ENCODE peak calls at places on chromosomes 1 and 21, in nine cellular contexts. One of them, this sample, is unnamed.
A peak's percentile ranks its signal among the peaks of the same experiment; 100 is the strongest.

GRCh38 chr1:198320748-198321147 is 163.9 kb downstream of the NEK7 start:
- DNase-seq in effector memory CD4-positive, alpha-beta T cell: no peak
- DNase-seq in colonic mucosa: no peak
- DNase-seq in tibial artery: no peak
- DNase-seq in SK-N-SH: no peak
- DNase-seq in HAP-1: no peak
- DNase-seq in CD8-positive, alpha-beta T cell: no peak
- DNase-seq in MM.1S: no peak
- DNase-seq in body of pancreas: no peak
- DNase-seq in this sample: no peak

GRCh38 chr1:17198476-17199258 is 6.3 kb upstream of the PADI1 start:
- DNase-seq in effector memory CD4-positive, alpha-beta T cell: no peak
- DNase-seq in colonic mucosa: no peak
- DNase-seq in tibial artery: no peak
- DNase-seq in SK-N-SH: no peak
- DNase-seq in HAP-1: peak; percentile 3
- DNase-seq in CD8-positive, alpha-beta T cell: peak; percentile 2
- DNase-seq in MM.1S: no peak
- DNase-seq in body of pancreas: peak; percentile 1
- DNase-seq in this sample: no peak

GRCh38 chr1:219774386-219774785 is 154.0 kb downstream of the SLC30A10 start:
- DNase-seq in effector memory CD4-positive, alpha-beta T cell: no peak
- DNase-seq in colonic mucosa: no peak
- DNase-seq in tibial artery: no peak
- DNase-seq in SK-N-SH: no peak
- DNase-seq in HAP-1: no peak
- DNase-seq in CD8-positive, alpha-beta T cell: no peak
- DNase-seq in MM.1S: no peak
- DNase-seq in body of pancreas: no peak
- DNase-seq in this sample: no peak

GRCh38 chr1:227369102-227369760 is 50.9 kb upstream of the CDC42BPA start:
- DNase-seq in effector memory CD4-positive, alpha-beta T cell: no peak
- DNase-seq in colonic mucosa: no peak
- DNase-seq in tibial artery: no peak
- DNase-seq in SK-N-SH: no peak
- DNase-seq in HAP-1: no peak
- DNase-seq in CD8-positive, alpha-beta T cell: no peak
- DNase-seq in MM.1S: peak; percentile 95
- DNase-seq in body of pancreas: no peak
- DNase-seq in this sample: no peak

GRCh38 chr1:20366076-20366765 is 75.5 kb downstream of the VWA5B1 start:
- DNase-seq in effector memory CD4-positive, alpha-beta T cell: no peak
- DNase-seq in colonic mucosa: peak; percentile 51
- DNase-seq in tibial artery: no peak
- DNase-seq in SK-N-SH: peak; percentile 75
- DNase-seq in HAP-1: no peak
- DNase-seq in CD8-positive, alpha-beta T cell: no peak
- DNase-seq in MM.1S: no peak
- DNase-seq in body of pancreas: no peak
- DNase-seq in this sample: peak; percentile 25

GRCh38 chr1:244874974-244875579 is 10.7 kb upstream of the HNRNPU start:
- DNase-seq in effector memory CD4-positive, alpha-beta T cell: no peak
- DNase-seq in colonic mucosa: no peak
- DNase-seq in tibial artery: no peak
- DNase-seq in SK-N-SH: no peak
- DNase-seq in HAP-1: peak; percentile 48
- DNase-seq in CD8-positive, alpha-beta T cell: no peak
- DNase-seq in MM.1S: no peak
- DNase-seq in body of pancreas: no peak
- DNase-seq in this sample: no peak

GRCh38 chr1:214418380-214418779 is 133.0 kb downstream of the PTPN14 start:
- DNase-seq in effector memory CD4-positive, alpha-beta T cell: no peak
- DNase-seq in colonic mucosa: no peak
- DNase-seq in tibial artery: no peak
- DNase-seq in SK-N-SH: no peak
- DNase-seq in HAP-1: no peak
- DNase-seq in CD8-positive, alpha-beta T cell: no peak
- DNase-seq in MM.1S: peak; percentile 36
- DNase-seq in body of pancreas: no peak
- DNase-seq in this sample: no peak

GRCh38 chr1:184882649-184883303 is 91.5 kb downstream of the NIBAN1 start:
- DNase-seq in effector memory CD4-positive, alpha-beta T cell: no peak
- DNase-seq in colonic mucosa: no peak
- DNase-seq in tibial artery: peak; percentile 65
- DNase-seq in SK-N-SH: no peak
- DNase-seq in HAP-1: no peak
- DNase-seq in CD8-positive, alpha-beta T cell: no peak
- DNase-seq in MM.1S: no peak
- DNase-seq in body of pancreas: no peak
- DNase-seq in this sample: peak; percentile 35

GRCh38 chr1:28010979-28011378 is 51.2 kb downstream of the XKR8 start:
- DNase-seq in effector memory CD4-positive, alpha-beta T cell: no peak
- DNase-seq in colonic mucosa: no peak
- DNase-seq in tibial artery: no peak
- DNase-seq in SK-N-SH: no peak
- DNase-seq in HAP-1: no peak
- DNase-seq in CD8-positive, alpha-beta T cell: no peak
- DNase-seq in MM.1S: no peak
- DNase-seq in body of pancreas: no peak
- DNase-seq in this sample: no peak

GRCh38 chr1:243253211-243253926 is 1.7 kb downstream of the CEP170 start:
- DNase-seq in effector memory CD4-positive, alpha-beta T cell: no peak
- DNase-seq in colonic mucosa: no peak
- DNase-seq in tibial artery: no peak
- DNase-seq in SK-N-SH: no peak
- DNase-seq in HAP-1: no peak
- DNase-seq in CD8-positive, alpha-beta T cell: no peak
- DNase-seq in MM.1S: no peak
- DNase-seq in body of pancreas: no peak
- DNase-seq in this sample: no peak

GRCh38 chr1:173669491-173669941 is at the start of gene ANKRD45:
- DNase-seq in effector memory CD4-positive, alpha-beta T cell: no peak
- DNase-seq in colonic mucosa: no peak
- DNase-seq in tibial artery: no peak
- DNase-seq in SK-N-SH: peak; percentile 83
- DNase-seq in HAP-1: no peak
- DNase-seq in CD8-positive, alpha-beta T cell: peak; percentile 10
- DNase-seq in MM.1S: no peak
- DNase-seq in body of pancreas: peak; percentile 29
- DNase-seq in this sample: peak; percentile 22

GRCh38 chr1:239814306-239814881 is 277.3 kb upstream of the FMN2 start:
- DNase-seq in effector memory CD4-positive, alpha-beta T cell: no peak
- DNase-seq in colonic mucosa: no peak
- DNase-seq in tibial artery: no peak
- DNase-seq in SK-N-SH: peak; percentile 59
- DNase-seq in HAP-1: no peak
- DNase-seq in CD8-positive, alpha-beta T cell: no peak
- DNase-seq in MM.1S: peak; percentile 36
- DNase-seq in body of pancreas: no peak
- DNase-seq in this sample: no peak

GRCh38 chr21:29287383-29287782 is 11.3 kb upstream of the BACH1 start:
- DNase-seq in effector memory CD4-positive, alpha-beta T cell: no peak
- DNase-seq in colonic mucosa: no peak
- DNase-seq in tibial artery: no peak
- DNase-seq in SK-N-SH: no peak
- DNase-seq in HAP-1: no peak
- DNase-seq in CD8-positive, alpha-beta T cell: no peak
- DNase-seq in MM.1S: no peak
- DNase-seq in body of pancreas: no peak
- DNase-seq in this sample: no peak

GRCh38 chr21:29293495-29293894 is 5.2 kb upstream of the BACH1 start:
- DNase-seq in effector memory CD4-positive, alpha-beta T cell: no peak
- DNase-seq in colonic mucosa: no peak
- DNase-seq in tibial artery: no peak
- DNase-seq in SK-N-SH: no peak
- DNase-seq in HAP-1: no peak
- DNase-seq in CD8-positive, alpha-beta T cell: no peak
- DNase-seq in MM.1S: no peak
- DNase-seq in body of pancreas: no peak
- DNase-seq in this sample: no peak

GRCh38 chr21:29288239-29288638 is 10.5 kb upstream of the BACH1 start:
- DNase-seq in effector memory CD4-positive, alpha-beta T cell: no peak
- DNase-seq in colonic mucosa: no peak
- DNase-seq in tibial artery: no peak
- DNase-seq in SK-N-SH: no peak
- DNase-seq in HAP-1: no peak
- DNase-seq in CD8-positive, alpha-beta T cell: no peak
- DNase-seq in MM.1S: no peak
- DNase-seq in body of pancreas: no peak
- DNase-seq in this sample: no peak

GRCh38 chr21:29289317-29289716 is 9.4 kb upstream of the BACH1 start:
- DNase-seq in effector memory CD4-positive, alpha-beta T cell: no peak
- DNase-seq in colonic mucosa: no peak
- DNase-seq in tibial artery: no peak
- DNase-seq in SK-N-SH: no peak
- DNase-seq in HAP-1: no peak
- DNase-seq in CD8-positive, alpha-beta T cell: no peak
- DNase-seq in MM.1S: no peak
- DNase-seq in body of pancreas: no peak
- DNase-seq in this sample: no peak

DNA sequence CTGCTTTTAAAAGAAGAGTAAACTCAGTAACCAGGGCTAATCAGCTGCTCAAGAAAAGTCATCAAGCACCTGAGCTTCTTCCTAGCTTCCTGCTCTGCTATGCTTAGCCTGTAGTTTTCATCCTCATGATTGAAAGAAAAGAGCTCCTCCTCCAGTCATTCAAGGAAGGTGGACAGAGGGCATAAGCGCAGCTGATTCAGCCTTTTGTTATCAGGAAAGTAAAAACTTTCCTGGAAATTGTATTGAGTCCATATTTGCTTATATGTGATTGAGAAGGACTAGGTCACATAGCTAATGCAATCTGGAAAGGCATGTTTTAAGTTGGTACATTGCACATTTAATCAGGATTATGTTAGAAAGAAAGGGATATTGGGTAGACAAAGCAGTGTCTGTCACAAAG is 8.5 kb upstream of the BACH1 start:
- DNase-seq in effector memory CD4-positive, alpha-beta T cell: no peak
- DNase-seq in colonic mucosa: no peak
- DNase-seq in tibial artery: no peak
- DNase-seq in SK-N-SH: no peak
- DNase-seq in HAP-1: no peak
- DNase-seq in CD8-positive, alpha-beta T cell: no peak
- DNase-seq in MM.1S: no peak
- DNase-seq in body of pancreas: no peak
- DNase-seq in this sample: no peak
- H3K4me3 ChIP-seq in effector memory CD4-positive, alpha-beta T cell: no peak overlapping the region
- H3K4me3 ChIP-seq in colonic mucosa: no peak overlapping the region
- H3K4me3 ChIP-seq in tibial artery: no peak overlapping the region
- H3K4me3 ChIP-seq in SK-N-SH: no peak overlapping the region
- H3K4me3 ChIP-seq in HAP-1: no peak overlapping the region
- H3K4me3 ChIP-seq in CD8-positive, alpha-beta T cell: no peak overlapping the region
- H3K4me3 ChIP-seq in MM.1S: no peak overlapping the region
- H3K4me3 ChIP-seq in body of pancreas: no peak overlapping the region
- H3K4me3 ChIP-seq in this sample: no peak overlapping the region

GRCh38 chr1:114150016-114150415 is 3.7 kb downstream of the SYT6 start:
- DNase-seq in effector memory CD4-positive, alpha-beta T cell: no peak
- DNase-seq in colonic mucosa: no peak
- DNase-seq in tibial artery: no peak
- DNase-seq in SK-N-SH: no peak
- DNase-seq in HAP-1: no peak
- DNase-seq in CD8-positive, alpha-beta T cell: no peak
- DNase-seq in MM.1S: no peak
- DNase-seq in body of pancreas: no peak
- DNase-seq in this sample: no peak
- H3K27me3 ChIP-seq in effector memory CD4-positive, alpha-beta T cell: peaks cover 38% of the 10 kb centered on the region
- H3K27me3 ChIP-seq in colonic mucosa: peaks cover 42% of the 10 kb centered on the region
- H3K27me3 ChIP-seq in tibial artery: peaks cover 86% of the 10 kb centered on the region
- H3K27me3 ChIP-seq in SK-N-SH: peaks cover 69% of the 10 kb centered on the region
- H3K27me3 ChIP-seq in HAP-1: peaks cover 21% of the 10 kb centered on the region
- H3K27me3 ChIP-seq in CD8-positive, alpha-beta T cell: peaks cover 21% of the 10 kb centered on the region
- H3K27me3 ChIP-seq in MM.1S: no peaks in the 10 kb centered on the region
- H3K27me3 ChIP-seq in body of pancreas: no peaks in the 10 kb centered on the region
- H3K27me3 ChIP-seq in this sample: peaks cover 98% of the 10 kb centered on the region

DNA sequence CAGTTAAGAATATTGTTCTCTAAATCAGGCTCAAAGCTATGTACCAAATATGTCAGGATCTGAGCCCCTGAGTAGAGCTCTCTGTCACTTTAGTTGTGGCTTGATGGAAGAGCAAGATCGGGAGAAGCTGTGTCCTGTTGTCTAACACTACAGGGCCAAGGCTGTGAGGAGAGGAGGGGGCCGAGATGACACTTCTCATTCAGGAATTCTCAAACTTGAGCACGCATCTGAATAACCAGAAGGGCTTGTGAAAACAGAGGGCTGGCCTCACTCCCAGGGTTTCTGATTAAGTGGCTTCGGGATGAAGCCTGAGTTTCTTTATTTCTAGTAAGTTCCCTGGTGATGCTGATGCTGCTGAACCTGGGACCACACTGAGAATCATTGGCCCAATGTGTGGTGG is 209.2 kb upstream of the DAB1 start:
- DNase-seq in effector memory CD4-positive, alpha-beta T cell: no peak
- DNase-seq in colonic mucosa: no peak
- DNase-seq in tibial artery: no peak
- DNase-seq in SK-N-SH: no peak
- DNase-seq in HAP-1: no peak
- DNase-seq in CD8-positive, alpha-beta T cell: no peak
- DNase-seq in MM.1S: no peak
- DNase-seq in body of pancreas: no peak
- DNase-seq in this sample: no peak
- H3K4me3 ChIP-seq in effector memory CD4-positive, alpha-beta T cell: no peak overlapping the region
- H3K4me3 ChIP-seq in colonic mucosa: no peak overlapping the region
- H3K4me3 ChIP-seq in tibial artery: no peak overlapping the region
- H3K4me3 ChIP-seq in SK-N-SH: no peak overlapping the region
- H3K4me3 ChIP-seq in HAP-1: no peak overlapping the region
- H3K4me3 ChIP-seq in CD8-positive, alpha-beta T cell: no peak overlapping the region
- H3K4me3 ChIP-seq in MM.1S: no peak overlapping the region
- H3K4me3 ChIP-seq in body of pancreas: no peak overlapping the region
- H3K4me3 ChIP-seq in this sample: no peak overlapping the region

DNA sequence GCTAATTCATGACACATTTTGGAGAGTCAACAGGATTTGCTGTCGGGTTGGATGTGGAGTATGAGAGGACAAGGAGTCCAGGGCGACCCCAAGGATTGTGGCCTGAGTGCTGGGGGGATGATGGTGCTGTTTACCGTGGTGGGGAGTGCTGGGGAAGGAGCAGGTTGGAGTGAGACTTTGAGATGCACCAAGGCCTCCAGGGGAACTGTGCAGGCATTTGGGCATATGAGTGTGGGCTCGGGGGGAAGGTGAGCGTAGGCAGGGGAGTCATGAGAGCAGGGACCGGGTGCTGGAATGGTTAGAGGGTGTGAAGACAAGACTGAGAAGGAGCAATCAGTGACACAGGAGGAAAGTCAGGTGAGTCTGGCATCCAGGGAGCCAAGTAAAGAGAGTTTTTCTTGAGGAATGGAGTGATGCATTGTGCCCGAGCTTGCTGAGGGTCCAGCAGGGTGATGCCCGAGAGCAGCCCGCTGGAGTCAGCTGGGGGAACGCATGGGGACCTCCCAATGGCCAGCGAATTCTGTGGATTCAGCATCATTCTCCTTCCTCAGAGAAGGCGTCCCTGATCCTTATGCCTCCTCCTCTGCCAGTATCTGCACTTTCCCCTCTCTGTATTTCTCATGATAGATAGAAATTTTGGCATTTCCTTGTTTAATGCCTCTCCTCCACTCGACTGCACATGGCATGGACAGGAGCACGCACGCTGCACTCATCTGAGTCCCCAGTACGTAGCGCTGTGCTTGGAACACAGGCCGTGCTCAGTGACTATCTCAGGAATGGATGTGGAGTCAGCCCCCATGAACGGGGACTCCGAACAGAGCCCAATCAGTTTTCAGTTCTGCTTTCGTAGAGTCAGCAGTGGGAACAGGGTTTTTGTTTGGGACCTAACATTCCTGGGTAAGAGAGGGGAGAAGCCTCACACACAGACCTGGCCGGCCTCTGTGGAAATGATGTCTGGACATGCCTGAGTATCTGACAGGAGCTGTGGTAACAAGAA is 52.1 kb upstream of the ETV3 start:
- DNase-seq in effector memory CD4-positive, alpha-beta T cell: no peak
- DNase-seq in colonic mucosa: no peak
- DNase-seq in tibial artery: no peak
- DNase-seq in SK-N-SH: no peak
- DNase-seq in HAP-1: no peak
- DNase-seq in CD8-positive, alpha-beta T cell: no peak
- DNase-seq in MM.1S: no peak
- DNase-seq in body of pancreas: no peak
- DNase-seq in this sample: no peak
- H3K27me3 ChIP-seq in effector memory CD4-positive, alpha-beta T cell: no peaks in the 10 kb centered on the region
- H3K27me3 ChIP-seq in colonic mucosa: peaks cover 5% of the 10 kb centered on the region
- H3K27me3 ChIP-seq in tibial artery: peaks cover 33% of the 10 kb centered on the region
- H3K27me3 ChIP-seq in SK-N-SH: peaks cover 86% of the 10 kb centered on the region
- H3K27me3 ChIP-seq in HAP-1: peaks cover 8% of the 10 kb centered on the region
- H3K27me3 ChIP-seq in CD8-positive, alpha-beta T cell: no peaks in the 10 kb centered on the region
- H3K27me3 ChIP-seq in MM.1S: no peaks in the 10 kb centered on the region
- H3K27me3 ChIP-seq in body of pancreas: no peaks in the 10 kb centered on the region
- H3K27me3 ChIP-seq in this sample: peaks cover 92% of the 10 kb centered on the region